ENCODE peak calls at places on chromosomes 16 and 17, in seven cellular contexts. E is activated CD8-positive, alpha-beta memory T cell treated with anti-CD3 and anti-CD28 coated beads, Interleukin-2, amount 50 U/mL, for 4 hours; L is activated CD4-positive, alpha-beta T cell treated with anti-CD3 and anti-CD28 coated beads for 1 hour; H is DMS 273 treated with DMSO at 0.1 percent for 48 hours; W is uterus; K is GM20000; S is GM19239. R is an unnamed sample.

GRCh38 chr17:61431594-61432311 is 20.5 kb upstream of the TBX4 start:
- DNase-seq in W (no peak), S (no peak), K (no peak), E (no peak), H (no peak), L (no peak), R (no peak)

GRCh38 chr17:5544115-5544514 is 40.2 kb downstream of the NLRP1 start:
- DNase-seq in K (no peak), E (no peak), S (no peak), L (no peak), W (no peak), H (no peak), R (peak; percentile 29)

GRCh38 chr17:22461460-22462145 is 769.3 kb downstream of the KCNJ18 start:
- DNase-seq in H (no peak), S (no peak), K (no peak), L (no peak), W (no peak), E (no peak), R (no peak)

GRCh38 chr17:79365361-79365760 is 245.5 kb downstream of the RBFOX3 start:
- DNase-seq in W (no peak), S (no peak), K (no peak), H (no peak), E (no peak), L (no peak), R (no peak)

GRCh38 chr17:57746221-57746620 is 1.1 kb upstream of the CCDC182 start:
- DNase-seq in E (no peak), H (no peak), K (no peak), W (no peak), S (no peak), L (no peak), R (no peak)

GRCh38 chr17:78933959-78934568 is 8.9 kb upstream of the TIMP2 start:
- DNase-seq in E (no peak), S (no peak), W (peak; percentile 99), K (no peak), H (peak; percentile 89), L (no peak), R (peak; percentile 92)

GRCh38 chr17:31404028-31404949 is 12.8 kb downstream of the RAB11FIP4 start:
- DNase-seq in E (no peak), L (no peak), K (no peak), H (no peak), W (no peak), S (no peak), R (no peak)

GRCh38 chr16:70688266-70688742 is 2.5 kb upstream of the MTSS2 start:
- DNase-seq in H (peak; percentile 48), W (peak; percentile 80), S (no peak), E (no peak), K (no peak), L (no peak), R (no peak)

GRCh38 chr17:50642071-50642721 is 7.5 kb downstream of the ABCC3 start:
- DNase-seq in E (no peak), L (no peak), W (no peak), K (no peak), S (no peak), H (no peak), R (no peak)

GRCh38 chr16:12398029-12398735 is 405.5 kb downstream of the CPPED1 start:
- DNase-seq in K (no peak), L (no peak), S (no peak), H (no peak), E (no peak), W (no peak), R (no peak)

GRCh38 chr16:64858076-64858475 is 263.8 kb downstream of the CDH11 start:
- DNase-seq in W (no peak), L (no peak), K (no peak), S (no peak), H (peak; percentile 53), E (no peak), R (no peak)

GRCh38 chr16:24507959-24508358 is 31.4 kb upstream of the RBBP6 start:
- DNase-seq in L (no peak), H (no peak), E (no peak), W (no peak), K (no peak), S (no peak), R (no peak)

GRCh38 chr17:75810216-75810615 is 25.6 kb downstream of the UNK start:
- DNase-seq in K (no peak), L (no peak), E (no peak), S (no peak), W (no peak), H (no peak), R (peak; percentile 55)

GRCh38 chr17:9676742-9677387 is 31.5 kb downstream of the USP43 start:
- DNase-seq in L (no peak), S (no peak), K (no peak), W (no peak), E (no peak), H (no peak), R (no peak)

GRCh38 chr16:81738831-81739496 is 40.1 kb upstream of the PLCG2 start:
- DNase-seq in W (no peak), E (no peak), L (no peak), K (no peak), H (no peak), S (no peak), R (peak; percentile 87)

R was measured in lower leg skin.